ENCODE peak calls at places on chromosomes 1 and 21, in ten cellular contexts. One of them, this sample, is unnamed.

GRCh38 chr1:39089811-39090519 is 63.8 kb downstream of the NDUFS5 start:
- DNase-seq in HTR-8/SVneo: no peak
- DNase-seq in lower lobe of right lung: no peak
- DNase-seq in T-helper 2 cell: no peak
- DNase-seq in glutamatergic neuron: no peak
- DNase-seq in fibroblast of lung: no peak
- DNase-seq in AG09309: no peak
- DNase-seq in mucosa of descending colon: no peak
- DNase-seq in AG04450: no peak
- DNase-seq in hypothalamus: no peak
- DNase-seq in this sample: no peak

GRCh38 chr21:42474043-42474831 is 21.8 kb downstream of the RSPH1 start:
- DNase-seq in HTR-8/SVneo: peak
- DNase-seq in lower lobe of right lung: no peak
- DNase-seq in T-helper 2 cell: no peak
- DNase-seq in glutamatergic neuron: no peak
- DNase-seq in fibroblast of lung: peak
- DNase-seq in AG09309: no peak
- DNase-seq in mucosa of descending colon: peak
- DNase-seq in AG04450: no peak
- DNase-seq in hypothalamus: no peak
- DNase-seq in this sample: peak

GRCh38 chr1:53622531-53622930 is 116.4 kb downstream of the GLIS1 start:
- DNase-seq in HTR-8/SVneo: no peak
- DNase-seq in lower lobe of right lung: no peak
- DNase-seq in T-helper 2 cell: no peak
- DNase-seq in glutamatergic neuron: no peak
- DNase-seq in fibroblast of lung: no peak
- DNase-seq in AG09309: no peak
- DNase-seq in mucosa of descending colon: no peak
- DNase-seq in AG04450: no peak
- DNase-seq in hypothalamus: no peak
- DNase-seq in this sample: no peak

GRCh38 chr1:48109390-48110009 is 112.3 kb upstream of the TRABD2B start:
- DNase-seq in HTR-8/SVneo: peak
- DNase-seq in lower lobe of right lung: no peak
- DNase-seq in T-helper 2 cell: no peak
- DNase-seq in glutamatergic neuron: no peak
- DNase-seq in fibroblast of lung: peak
- DNase-seq in AG09309: peak
- DNase-seq in mucosa of descending colon: no peak
- DNase-seq in AG04450: peak
- DNase-seq in hypothalamus: no peak
- DNase-seq in this sample: peak

GRCh38 chr1:14961661-14962267 is 191.8 kb upstream of the TMEM51 start:
- DNase-seq in HTR-8/SVneo: no peak
- DNase-seq in lower lobe of right lung: no peak
- DNase-seq in T-helper 2 cell: no peak
- DNase-seq in glutamatergic neuron: no peak
- DNase-seq in fibroblast of lung: no peak
- DNase-seq in AG09309: no peak
- DNase-seq in mucosa of descending colon: no peak
- DNase-seq in AG04450: no peak
- DNase-seq in hypothalamus: no peak
- DNase-seq in this sample: no peak

GRCh38 chr1:236699366-236699765 is 13.1 kb downstream of the ACTN2 start:
- DNase-seq in HTR-8/SVneo: no peak
- DNase-seq in lower lobe of right lung: no peak
- DNase-seq in T-helper 2 cell: no peak
- DNase-seq in glutamatergic neuron: no peak
- DNase-seq in fibroblast of lung: peak
- DNase-seq in AG09309: no peak
- DNase-seq in mucosa of descending colon: no peak
- DNase-seq in AG04450: no peak
- DNase-seq in hypothalamus: no peak
- DNase-seq in this sample: no peak

GRCh38 chr21:17925000-17925610 is 105.9 kb upstream of the C21orf91 start:
- DNase-seq in HTR-8/SVneo: peak
- DNase-seq in lower lobe of right lung: no peak
- DNase-seq in T-helper 2 cell: peak
- DNase-seq in glutamatergic neuron: peak
- DNase-seq in fibroblast of lung: peak
- DNase-seq in AG09309: peak
- DNase-seq in mucosa of descending colon: no peak
- DNase-seq in AG04450: peak
- DNase-seq in hypothalamus: no peak
- DNase-seq in this sample: peak

GRCh38 chr21:42031241-42031640 is 21.1 kb upstream of the ZBTB21 start:
- DNase-seq in HTR-8/SVneo: no peak
- DNase-seq in lower lobe of right lung: no peak
- DNase-seq in T-helper 2 cell: no peak
- DNase-seq in glutamatergic neuron: no peak
- DNase-seq in fibroblast of lung: no peak
- DNase-seq in AG09309: no peak
- DNase-seq in mucosa of descending colon: no peak
- DNase-seq in AG04450: no peak
- DNase-seq in hypothalamus: no peak
- DNase-seq in this sample: no peak

GRCh38 chr1:60345049-60345448 is 271.5 kb upstream of the C1orf87 start:
- DNase-seq in HTR-8/SVneo: no peak
- DNase-seq in lower lobe of right lung: no peak
- DNase-seq in T-helper 2 cell: no peak
- DNase-seq in glutamatergic neuron: no peak
- DNase-seq in fibroblast of lung: no peak
- DNase-seq in AG09309: no peak
- DNase-seq in mucosa of descending colon: no peak
- DNase-seq in AG04450: no peak
- DNase-seq in hypothalamus: no peak
- DNase-seq in this sample: no peak

GRCh38 chr1:67536957-67537646 is 106.9 kb upstream of the SERBP1 start:
- DNase-seq in HTR-8/SVneo: no peak
- DNase-seq in lower lobe of right lung: no peak
- DNase-seq in T-helper 2 cell: no peak
- DNase-seq in glutamatergic neuron: no peak
- DNase-seq in fibroblast of lung: peak
- DNase-seq in AG09309: no peak
- DNase-seq in mucosa of descending colon: no peak
- DNase-seq in AG04450: no peak
- DNase-seq in hypothalamus: no peak
- DNase-seq in this sample: no peak

GRCh38 chr1:1435094-1435903 is at the start of gene VWA1:
- DNase-seq in HTR-8/SVneo: peak
- DNase-seq in lower lobe of right lung: peak
- DNase-seq in T-helper 2 cell: peak
- DNase-seq in glutamatergic neuron: peak
- DNase-seq in fibroblast of lung: peak
- DNase-seq in AG09309: no peak
- DNase-seq in mucosa of descending colon: peak
- DNase-seq in AG04450: no peak
- DNase-seq in hypothalamus: no peak
- DNase-seq in this sample: peak

GRCh38 chr1:183281039-183281438 is 95.0 kb downstream of the LAMC2 start:
- DNase-seq in HTR-8/SVneo: no peak
- DNase-seq in lower lobe of right lung: peak
- DNase-seq in T-helper 2 cell: no peak
- DNase-seq in glutamatergic neuron: no peak
- DNase-seq in fibroblast of lung: no peak
- DNase-seq in AG09309: no peak
- DNase-seq in mucosa of descending colon: no peak
- DNase-seq in AG04450: no peak
- DNase-seq in hypothalamus: no peak
- DNase-seq in this sample: peak

GRCh38 chr1:8201331-8201861 is 116.5 kb upstream of the SLC45A1 start:
- DNase-seq in HTR-8/SVneo: no peak
- DNase-seq in lower lobe of right lung: no peak
- DNase-seq in T-helper 2 cell: no peak
- DNase-seq in glutamatergic neuron: no peak
- DNase-seq in fibroblast of lung: peak
- DNase-seq in AG09309: no peak
- DNase-seq in mucosa of descending colon: no peak
- DNase-seq in AG04450: no peak
- DNase-seq in hypothalamus: no peak
- DNase-seq in this sample: peak

GRCh38 chr21:25558123-25558522 is 49.2 kb downstream of the MRPL39 start:
- DNase-seq in HTR-8/SVneo: no peak
- DNase-seq in lower lobe of right lung: no peak
- DNase-seq in T-helper 2 cell: no peak
- DNase-seq in glutamatergic neuron: no peak
- DNase-seq in fibroblast of lung: no peak
- DNase-seq in AG09309: no peak
- DNase-seq in mucosa of descending colon: no peak
- DNase-seq in AG04450: no peak
- DNase-seq in hypothalamus: no peak
- DNase-seq in this sample: no peak

GRCh38 chr1:43452789-43453441 is 816 bp downstream of the HYI start:
- DNase-seq in HTR-8/SVneo: peak
- DNase-seq in lower lobe of right lung: no peak
- DNase-seq in T-helper 2 cell: no peak
- DNase-seq in glutamatergic neuron: no peak
- DNase-seq in fibroblast of lung: peak
- DNase-seq in AG09309: peak
- DNase-seq in mucosa of descending colon: peak
- DNase-seq in AG04450: no peak
- DNase-seq in hypothalamus: no peak
- DNase-seq in this sample: peak

GRCh38 chr1:196502437-196502836 is 105.8 kb downstream of the KCNT2 start:
- DNase-seq in HTR-8/SVneo: no peak
- DNase-seq in lower lobe of right lung: no peak
- DNase-seq in T-helper 2 cell: no peak
- DNase-seq in glutamatergic neuron: no peak
- DNase-seq in fibroblast of lung: no peak
- DNase-seq in AG09309: no peak
- DNase-seq in mucosa of descending colon: no peak
- DNase-seq in AG04450: no peak
- DNase-seq in hypothalamus: no peak
- DNase-seq in this sample: no peak

GRCh38 chr1:41689596-41689995 is 205.1 kb upstream of the EDN2 start:
- DNase-seq in HTR-8/SVneo: no peak
- DNase-seq in lower lobe of right lung: no peak
- DNase-seq in T-helper 2 cell: no peak
- DNase-seq in glutamatergic neuron: no peak
- DNase-seq in fibroblast of lung: no peak
- DNase-seq in AG09309: no peak
- DNase-seq in mucosa of descending colon: no peak
- DNase-seq in AG04450: no peak
- DNase-seq in hypothalamus: peak
- DNase-seq in this sample: no peak

GRCh38 chr1:15740833-15741182 is 1.5 kb upstream of the TMEM82 start:
- DNase-seq in HTR-8/SVneo: no peak
- DNase-seq in lower lobe of right lung: no peak
- DNase-seq in T-helper 2 cell: no peak
- DNase-seq in glutamatergic neuron: no peak
- DNase-seq in fibroblast of lung: no peak
- DNase-seq in AG09309: no peak
- DNase-seq in mucosa of descending colon: peak
- DNase-seq in AG04450: no peak
- DNase-seq in hypothalamus: no peak
- DNase-seq in this sample: no peak

GRCh38 chr1:244077473-244078220 is 26.6 kb downstream of the ZBTB18 start:
- DNase-seq in HTR-8/SVneo: no peak
- DNase-seq in lower lobe of right lung: no peak
- DNase-seq in T-helper 2 cell: no peak
- DNase-seq in glutamatergic neuron: no peak
- DNase-seq in fibroblast of lung: peak
- DNase-seq in AG09309: no peak
- DNase-seq in mucosa of descending colon: no peak
- DNase-seq in AG04450: no peak
- DNase-seq in hypothalamus: no peak
- DNase-seq in this sample: no peak

GRCh38 chr1:24981632-24982007 is 51.5 kb upstream of the RUNX3 start:
- DNase-seq in HTR-8/SVneo: no peak
- DNase-seq in lower lobe of right lung: no peak
- DNase-seq in T-helper 2 cell: no peak
- DNase-seq in glutamatergic neuron: no peak
- DNase-seq in fibroblast of lung: no peak
- DNase-seq in AG09309: no peak
- DNase-seq in mucosa of descending colon: no peak
- DNase-seq in AG04450: no peak
- DNase-seq in hypothalamus: no peak
- DNase-seq in this sample: no peak

GRCh38 chr1:170545476-170545875 is 13.5 kb downstream of the GORAB start:
- DNase-seq in HTR-8/SVneo: no peak
- DNase-seq in lower lobe of right lung: no peak
- DNase-seq in T-helper 2 cell: no peak
- DNase-seq in glutamatergic neuron: no peak
- DNase-seq in fibroblast of lung: peak
- DNase-seq in AG09309: peak
- DNase-seq in mucosa of descending colon: no peak
- DNase-seq in AG04450: peak
- DNase-seq in hypothalamus: no peak
- DNase-seq in this sample: no peak

GRCh38 chr1:88655685-88656299 is 28.3 kb upstream of the PKN2 start:
- DNase-seq in HTR-8/SVneo: peak
- DNase-seq in lower lobe of right lung: no peak
- DNase-seq in T-helper 2 cell: no peak
- DNase-seq in glutamatergic neuron: no peak
- DNase-seq in fibroblast of lung: peak
- DNase-seq in AG09309: no peak
- DNase-seq in mucosa of descending colon: no peak
- DNase-seq in AG04450: no peak
- DNase-seq in hypothalamus: no peak
- DNase-seq in this sample: no peak

GRCh38 chr1:157966034-157966671 is 27.3 kb upstream of the KIRREL1 start:
- DNase-seq in HTR-8/SVneo: no peak
- DNase-seq in lower lobe of right lung: no peak
- DNase-seq in T-helper 2 cell: no peak
- DNase-seq in glutamatergic neuron: no peak
- DNase-seq in fibroblast of lung: peak
- DNase-seq in AG09309: no peak
- DNase-seq in mucosa of descending colon: peak
- DNase-seq in AG04450: peak
- DNase-seq in hypothalamus: no peak
- DNase-seq in this sample: peak

GRCh38 chr1:94908965-94909364 is 17.9 kb downstream of the CNN3 start:
- DNase-seq in HTR-8/SVneo: no peak
- DNase-seq in lower lobe of right lung: no peak
- DNase-seq in T-helper 2 cell: no peak
- DNase-seq in glutamatergic neuron: no peak
- DNase-seq in fibroblast of lung: no peak
- DNase-seq in AG09309: no peak
- DNase-seq in mucosa of descending colon: no peak
- DNase-seq in AG04450: no peak
- DNase-seq in hypothalamus: no peak
- DNase-seq in this sample: no peak

GRCh38 chr1:28195780-28196179 is 19.3 kb upstream of the PTAFR start:
- DNase-seq in HTR-8/SVneo: no peak
- DNase-seq in lower lobe of right lung: no peak
- DNase-seq in T-helper 2 cell: no peak
- DNase-seq in glutamatergic neuron: no peak
- DNase-seq in fibroblast of lung: no peak
- DNase-seq in AG09309: no peak
- DNase-seq in mucosa of descending colon: no peak
- DNase-seq in AG04450: no peak
- DNase-seq in hypothalamus: no peak
- DNase-seq in this sample: no peak

GRCh38 chr21:45983981-45984551 is 2.5 kb downstream of the COL6A1 start:
- DNase-seq in HTR-8/SVneo: no peak
- DNase-seq in lower lobe of right lung: peak
- DNase-seq in T-helper 2 cell: peak
- DNase-seq in glutamatergic neuron: peak
- DNase-seq in fibroblast of lung: no peak
- DNase-seq in AG09309: no peak
- DNase-seq in mucosa of descending colon: peak
- DNase-seq in AG04450: no peak
- DNase-seq in hypothalamus: no peak
- DNase-seq in this sample: peak

GRCh38 chr1:111552587-111552986 is 49.2 kb upstream of the ADORA3 start:
- DNase-seq in HTR-8/SVneo: no peak
- DNase-seq in lower lobe of right lung: no peak
- DNase-seq in T-helper 2 cell: no peak
- DNase-seq in glutamatergic neuron: no peak
- DNase-seq in fibroblast of lung: no peak
- DNase-seq in AG09309: no peak
- DNase-seq in mucosa of descending colon: no peak
- DNase-seq in AG04450: no peak
- DNase-seq in hypothalamus: no peak
- DNase-seq in this sample: no peak

GRCh38 chr1:164504699-164505098 is 54.3 kb upstream of the PBX1 start:
- DNase-seq in HTR-8/SVneo: no peak
- DNase-seq in lower lobe of right lung: no peak
- DNase-seq in T-helper 2 cell: no peak
- DNase-seq in glutamatergic neuron: no peak
- DNase-seq in fibroblast of lung: peak
- DNase-seq in AG09309: no peak
- DNase-seq in mucosa of descending colon: no peak
- DNase-seq in AG04450: no peak
- DNase-seq in hypothalamus: no peak
- DNase-seq in this sample: no peak

This sample was measured in body of pancreas.